ENCODE peak calls at places on chromosomes 7 and 10, in nine cellular contexts. V is SK-N-SH, J is GM23248, E is neural progenitor cell, G is GM23338, D is HCT116, B is hepatocyte, C is MM.1S, Y is OCI-LY7. A is an unnamed sample. For H4K20me1, the result is how much of the 10 kb centered on the place peaks cover.

GRCh38 chr10:16909961-16910794 is 93.0 kb upstream of the RSU1 start:
- DNase-seq in V (no peak), J (peak), E (no peak), G (no peak), D (no peak), B (no peak), C (no peak), Y (no peak), A (no peak)

GRCh38 chr10:71486465-71487114 is 89.9 kb downstream of the CDH23 start:
- DNase-seq in V (peak), J (peak), E (peak), G (peak), D (peak), B (peak), C (peak), Y (peak), A (peak)

GRCh38 chr10:71213761-71214440 is 1.5 kb downstream of the UNC5B start:
- DNase-seq in V (peak), J (peak), E (peak), G (peak), D (no peak), B (peak), C (no peak), Y (no peak), A (no peak)

GRCh38 chr7:82629583-82629982 is 186.0 kb upstream of the CACNA2D1 start:
- DNase-seq in V (no peak), J (peak), E (no peak), G (no peak), D (no peak), B (no peak), C (no peak), Y (no peak), A (no peak)

GRCh38 chr10:101031796-101032636 is 982 bp downstream of the SFXN3 start:
- DNase-seq in V (peak), J (peak), E (peak), G (peak), D (no peak), B (peak), C (no peak), Y (no peak), A (peak)

GRCh38 chr10:92490387-92490786 is 83.5 kb downstream of the IDE start:
- DNase-seq in V (no peak), J (peak), E (no peak), G (no peak), D (no peak), B (no peak), C (no peak), Y (no peak), A (peak)

GRCh38 chr7:67056683-67057082 is 60.0 kb downstream of the TYW1 start:
- DNase-seq in V (no peak), J (no peak), E (no peak), G (no peak), D (no peak), B (no peak), C (no peak), Y (no peak), A (no peak)

GRCh38 chr7:48182736-48183369 is 11.6 kb downstream of the ABCA13 start:
- DNase-seq in V (no peak), J (peak), E (no peak), G (no peak), D (no peak), B (no peak), C (peak), Y (no peak), A (peak)

GRCh38 chr7:18552943-18553584 is 57.5 kb downstream of the HDAC9 start:
- DNase-seq in V (peak), J (no peak), E (no peak), G (no peak), D (no peak), B (no peak), C (no peak), Y (peak), A (peak)

GRCh38 chr7:105654994-105655900 is 74.0 kb upstream of the EFCAB10 start:
- DNase-seq in V (peak), J (peak), E (peak), G (peak), D (no peak), B (peak), C (peak), Y (no peak), A (peak)
- TF ChIP-seq EZH2phosphoT487 in V (no peak), J (no peak), E (no peak), G (no peak), D (no peak), B (no peak), C (no peak), Y (no peak), A (no peak)

GRCh38 chr7:38186593-38187314 is 8.7 kb downstream of the STARD3NL start:
- DNase-seq in V (no peak), J (peak), E (no peak), G (no peak), D (no peak), B (no peak), C (no peak), Y (no peak), A (no peak)
- H4K20me1 ChIP-seq in V (half or more), J (under half), E (half or more), G (under half), D (under half), B (under half), C (under half), Y (under half), A (under half)

GRCh38 chr7:121516791-121517305 is 120.7 kb upstream of the FAM3C start:
- DNase-seq in V (no peak), J (no peak), E (no peak), G (no peak), D (no peak), B (no peak), C (no peak), Y (no peak), A (no peak)
- H3K4me2 ChIP-seq in V (no peak), J (no peak), E (no peak), G (no peak), D (no peak), B (no peak), C (no peak), Y (no peak), A (no peak)

GRCh38 chr7:55100962-55101327 is 82.1 kb downstream of the EGFR start:
- DNase-seq in V (no peak), J (no peak), E (no peak), G (no peak), D (no peak), B (no peak), C (no peak), Y (no peak), A (no peak)
- TF ChIP-seq EZH2phosphoT487 in V (no peak), J (no peak), E (no peak), G (no peak), D (no peak), B (no peak), C (no peak), Y (no peak), A (no peak)

GRCh38 chr7:1918063-1918645 is 248.1 kb downstream of the ELFN1 start:
- DNase-seq in V (no peak), J (no peak), E (no peak), G (no peak), D (no peak), B (no peak), C (no peak), Y (no peak), A (no peak)
- H4K20me1 ChIP-seq in V (under half), J (under half), E (under half), G (under half), D (under half), B (under half), C (under half), Y (under half), A (under half)

DNA sequence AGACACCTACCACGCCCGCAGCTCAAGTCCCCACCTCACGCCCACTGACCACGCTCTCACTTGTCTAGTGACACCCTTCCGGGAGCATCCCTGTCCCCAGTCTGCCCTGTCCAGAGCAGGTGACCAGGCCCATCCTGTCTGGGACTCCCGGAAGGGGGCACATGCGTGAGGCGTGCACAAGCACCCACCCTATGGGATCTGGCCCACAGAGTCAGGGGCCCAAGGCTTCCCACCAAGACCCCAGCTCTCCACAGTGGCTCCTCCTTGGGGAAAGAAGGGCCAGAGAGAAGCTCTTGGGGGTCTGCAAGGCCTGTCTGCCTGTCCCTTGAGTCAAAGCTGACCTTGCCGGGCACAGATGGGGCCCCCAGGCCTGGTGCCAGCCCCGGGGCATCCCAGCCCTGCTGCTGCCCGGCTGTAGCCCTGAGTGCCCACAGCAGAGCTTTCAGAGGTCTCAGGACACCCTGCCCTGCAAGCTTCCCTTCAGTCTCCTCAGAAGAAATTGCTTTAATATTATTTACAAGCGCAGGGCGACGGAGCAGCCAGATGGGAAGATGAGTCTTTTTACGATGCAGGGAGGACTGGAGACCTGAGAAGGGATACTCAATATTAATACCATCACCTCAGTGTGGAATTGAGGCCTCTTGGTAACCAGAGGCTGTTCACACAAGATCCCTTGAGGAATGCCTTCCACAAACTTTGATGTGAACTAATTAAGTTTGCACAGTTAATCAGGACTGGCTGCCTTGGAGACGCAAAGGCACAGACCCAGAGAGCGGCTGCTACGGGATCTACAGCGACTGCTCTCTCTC is 195.1 kb downstream of the ELFN1 start:
- DNase-seq in V (no peak), J (no peak), E (no peak), G (no peak), D (no peak), B (no peak), C (no peak), Y (no peak), A (no peak)
- H3K4me2 ChIP-seq in V (no peak), J (no peak), E (no peak), G (no peak), D (no peak), B (no peak), C (no peak), Y (no peak), A (no peak)